ENCODE peak calls at places on chromosomes 6 and 20, in five cellular contexts. G is left lung, Q is choroid plexus epithelial cell, S is GM12865, B is fibroblast of lung. P is an unnamed sample.
A peak's percentile ranks its signal among the peaks of the same experiment; 100 is the strongest.

GRCh38 chr6:122758927-122759334 is 20.6 kb upstream of the FABP7 start:
- DNase-seq in G (no peak), Q (no peak), S (peak; percentile 26), B (no peak), P (no peak)

GRCh38 chr6:115091461-115091860 is 748.6 kb upstream of the HS3ST5 start:
- DNase-seq in G (no peak), Q (peak; percentile 0), S (no peak), B (no peak), P (no peak)

GRCh38 chr6:16472349-16473069 is 234.1 kb downstream of the GMPR start:
- DNase-seq in G (no peak), Q (peak; percentile 76), S (peak; percentile 46), B (peak; percentile 89), P (no peak)

GRCh38 chr6:168309183-168309582 is 10.4 kb downstream of the DACT2 start:
- DNase-seq in G (no peak), Q (no peak), S (no peak), B (no peak), P (no peak)

GRCh38 chr6:138211601-138212000 is 6.7 kb downstream of the PBOV1 start:
- DNase-seq in G (no peak), Q (no peak), S (no peak), B (no peak), P (no peak)

GRCh38 chr6:110529907-110530306 is 53.5 kb upstream of the SLC22A16 start:
- DNase-seq in G (no peak), Q (peak; percentile 42), S (no peak), B (peak; percentile 28), P (no peak)

GRCh38 chr6:1136415-1136774 is 175.5 kb upstream of the FOXQ1 start:
- DNase-seq in G (no peak), Q (peak; percentile 77), S (no peak), B (peak; percentile 88), P (no peak)

GRCh38 chr6:109311481-109311880 is 70.8 kb downstream of the CD164 start:
- DNase-seq in G (no peak), Q (no peak), S (no peak), B (no peak), P (no peak)

GRCh38 chr6:76351275-76351674 is 278.8 kb upstream of the IMPG1 start:
- DNase-seq in G (no peak), Q (no peak), S (peak; percentile 11), B (no peak), P (peak; percentile 14)

GRCh38 chr20:22617160-22617559 is 32.8 kb upstream of the FOXA2 start:
- DNase-seq in G (peak; percentile 57), Q (no peak), S (no peak), B (no peak), P (no peak)

DNA sequence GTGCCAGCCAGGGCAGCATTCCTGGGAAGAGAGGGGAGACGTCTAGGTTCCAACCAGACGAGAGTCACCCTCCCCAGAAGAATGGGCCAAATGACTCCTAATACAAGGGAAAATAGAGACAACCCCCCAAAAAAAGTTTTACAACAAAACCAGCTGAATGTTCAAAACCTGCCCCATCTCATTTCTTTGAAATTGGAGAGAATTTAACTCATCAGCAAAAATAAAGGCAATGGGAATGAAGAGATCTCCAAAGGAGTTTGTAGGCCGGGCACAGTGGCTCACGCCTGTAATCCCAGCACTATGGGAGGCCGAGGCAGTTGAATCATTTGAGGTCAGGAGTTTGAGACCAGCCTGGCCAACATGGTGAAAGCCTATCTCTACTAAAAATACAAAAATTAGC is 9.7 kb upstream of the EMILIN3 start:
- DNase-seq in G (no peak), Q (no peak), S (no peak), B (no peak), P (no peak)
- H3K4me3 ChIP-seq in G (no peak overlapping the region), Q (no peak overlapping the region), S (no peak overlapping the region), B (no peak overlapping the region), P (no peak overlapping the region)

DNA sequence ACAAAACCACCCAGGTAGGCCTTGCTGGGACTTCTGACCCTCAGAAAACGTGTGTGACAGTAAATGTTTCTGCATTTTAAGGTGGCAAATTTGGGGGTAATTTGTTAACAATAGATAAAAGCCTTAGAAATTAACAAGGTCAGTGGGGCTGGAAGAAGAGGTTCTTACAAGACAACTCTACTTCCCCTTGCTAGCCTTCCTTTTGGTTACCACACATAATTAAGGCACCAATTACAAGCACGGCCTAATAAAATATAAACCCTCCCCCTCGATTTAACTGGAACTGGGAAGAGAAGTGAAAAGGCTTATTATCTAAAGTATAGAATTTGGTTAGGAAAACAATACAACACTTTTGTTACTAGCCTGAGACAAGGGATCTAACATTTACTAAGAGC is 38.9 kb downstream of the ELOVL5 start:
- DNase-seq in G (no peak), Q (no peak), S (no peak), B (no peak), P (no peak)
- H3K4me3 ChIP-seq in G (no peak overlapping the region), Q (no peak overlapping the region), S (no peak overlapping the region), B (no peak overlapping the region), P (peak overlapping the region; percentile 55)

GRCh38 chr6:163459007-163459406 is 44.5 kb downstream of the QKI start:
- DNase-seq in G (no peak), Q (no peak), S (no peak), B (no peak), P (no peak)
- H3K4me3 ChIP-seq in G (no peak overlapping the region), Q (no peak overlapping the region), S (no peak overlapping the region), B (no peak overlapping the region), P (no peak overlapping the region)

GRCh38 chr6:35214869-35215664 is 1.3 kb downstream of the SCUBE3 start:
- DNase-seq in G (no peak), Q (no peak), S (no peak), B (no peak), P (no peak)
- H3K4me3 ChIP-seq in G (no peak overlapping the region), Q (peak overlapping the region; percentile 60), S (no peak overlapping the region), B (peak overlapping the region; percentile 60), P (no peak overlapping the region)

DNA sequence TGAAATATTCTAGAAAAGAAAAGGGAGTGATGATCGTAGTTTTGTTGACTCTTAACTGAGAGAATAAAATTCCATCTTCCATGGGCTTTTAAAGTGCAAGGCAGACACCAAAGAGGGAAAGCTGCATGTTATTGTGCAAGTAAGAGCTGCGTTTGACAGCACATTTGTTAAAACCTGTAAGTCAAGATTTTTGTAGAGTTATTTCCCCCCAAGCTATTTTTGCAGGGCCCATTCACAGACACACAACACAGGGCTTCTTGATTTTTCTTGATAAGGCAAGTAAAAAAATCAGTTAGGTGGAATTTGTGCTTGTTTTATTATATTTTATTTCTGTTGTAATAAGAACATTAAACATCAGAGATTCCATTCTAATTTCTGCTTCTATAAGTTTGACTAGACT is 13.8 kb downstream of the CFAP206 start:
- DNase-seq in G (no peak), Q (no peak), S (no peak), B (no peak), P (no peak)
- H3K4me3 ChIP-seq in G (no peak overlapping the region), Q (no peak overlapping the region), S (no peak overlapping the region), B (no peak overlapping the region), P (no peak overlapping the region)

DNA sequence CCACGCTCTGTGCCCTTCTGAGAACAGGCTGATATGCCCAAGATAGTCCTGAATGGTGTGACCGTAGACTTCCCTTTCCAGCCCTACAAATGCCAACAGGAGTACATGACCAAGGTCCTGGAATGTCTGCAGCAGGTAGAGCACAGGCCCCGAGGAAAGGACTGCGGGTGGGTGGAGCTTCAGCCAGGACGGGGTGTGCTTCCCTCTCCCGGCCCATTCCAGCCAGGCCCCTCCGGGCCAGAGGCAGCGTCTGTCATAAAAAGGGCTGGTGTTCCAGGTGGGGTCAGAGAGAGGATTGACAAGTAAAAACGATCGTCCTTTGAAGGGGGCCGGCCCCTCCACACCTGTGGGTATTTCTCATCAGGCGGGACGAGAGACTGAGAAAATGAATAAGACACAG is 1.3 kb downstream of the RTEL1 start:
- DNase-seq in G (no peak), Q (no peak), S (no peak), B (no peak), P (no peak)
- H3K4me3 ChIP-seq in G (peak overlapping the region; percentile 82), Q (peak overlapping the region; percentile 96), S (peak overlapping the region; percentile 77), B (peak overlapping the region; percentile 73), P (peak overlapping the region; percentile 97)

GRCh38 chr6:75201901-75202672 is 3.8 kb downstream of the COL12A1 start:
- DNase-seq in G (peak; percentile 49), Q (peak; percentile 55), S (no peak), B (peak; percentile 41), P (no peak)

GRCh38 chr6:75202676-75203131 is 3.1 kb downstream of the COL12A1 start:
- DNase-seq in G (no peak), Q (no peak), S (no peak), B (peak; percentile 40), P (no peak)

GRCh38 chr6:75204959-75205775 is 686 bp downstream of the COL12A1 start:
- DNase-seq in G (peak; percentile 64), Q (peak; percentile 84), S (no peak), B (peak; percentile 78), P (no peak)

GRCh38 chr6:75204222-75204958 is 1.5 kb downstream of the COL12A1 start:
- DNase-seq in G (peak; percentile 81), Q (peak; percentile 98), S (peak; percentile 58), B (peak; percentile 97), P (no peak)

DNA sequence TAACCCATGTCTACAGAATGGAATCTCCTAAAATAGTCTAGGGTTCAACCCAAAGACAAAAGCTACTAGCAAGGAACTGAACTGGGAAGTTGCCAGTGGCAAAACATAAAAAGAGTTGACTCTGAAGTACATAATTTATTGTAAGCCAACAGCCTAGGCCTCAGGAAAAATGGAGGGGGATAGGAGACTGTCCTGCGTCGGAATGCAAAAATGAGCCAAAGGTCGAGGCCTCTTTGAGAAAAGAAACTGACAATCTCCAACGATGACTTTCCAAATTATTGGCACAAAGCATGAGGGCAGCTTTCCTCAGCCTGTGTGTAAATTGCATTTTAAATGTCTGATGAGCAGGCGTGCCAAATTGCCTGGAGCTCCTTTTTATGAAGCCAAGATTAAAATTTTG is 2.1 kb downstream of the COL12A1 start:
- DNase-seq in G (no peak), Q (peak; percentile 47), S (no peak), B (peak; percentile 63), P (no peak)
- H3K4me3 ChIP-seq in G (peak overlapping the region; percentile 4), Q (peak overlapping the region; percentile 90), S (no peak overlapping the region), B (peak overlapping the region; percentile 87), P (no peak overlapping the region)

GRCh38 chr6:134177236-134177635 is 124.8 kb upstream of the SLC2A12 start:
- DNase-seq in G (no peak), Q (no peak), S (no peak), B (no peak), P (no peak)

GRCh38 chr6:134173936-134174789 is 121.7 kb upstream of the SLC2A12 start:
- DNase-seq in G (peak; percentile 82), Q (peak; percentile 92), S (peak; percentile 87), B (peak; percentile 92), P (peak; percentile 74)

GRCh38 chr6:134176283-134176975 is 124.0 kb upstream of the SLC2A12 start:
- DNase-seq in G (peak; percentile 66), Q (peak; percentile 73), S (no peak), B (peak; percentile 48), P (no peak)

GRCh38 chr6:134174790-134175531 is 122.5 kb upstream of the SLC2A12 start:
- DNase-seq in G (peak; percentile 95), Q (peak; percentile 96), S (peak; percentile 93), B (peak; percentile 90), P (peak; percentile 75)

DNA sequence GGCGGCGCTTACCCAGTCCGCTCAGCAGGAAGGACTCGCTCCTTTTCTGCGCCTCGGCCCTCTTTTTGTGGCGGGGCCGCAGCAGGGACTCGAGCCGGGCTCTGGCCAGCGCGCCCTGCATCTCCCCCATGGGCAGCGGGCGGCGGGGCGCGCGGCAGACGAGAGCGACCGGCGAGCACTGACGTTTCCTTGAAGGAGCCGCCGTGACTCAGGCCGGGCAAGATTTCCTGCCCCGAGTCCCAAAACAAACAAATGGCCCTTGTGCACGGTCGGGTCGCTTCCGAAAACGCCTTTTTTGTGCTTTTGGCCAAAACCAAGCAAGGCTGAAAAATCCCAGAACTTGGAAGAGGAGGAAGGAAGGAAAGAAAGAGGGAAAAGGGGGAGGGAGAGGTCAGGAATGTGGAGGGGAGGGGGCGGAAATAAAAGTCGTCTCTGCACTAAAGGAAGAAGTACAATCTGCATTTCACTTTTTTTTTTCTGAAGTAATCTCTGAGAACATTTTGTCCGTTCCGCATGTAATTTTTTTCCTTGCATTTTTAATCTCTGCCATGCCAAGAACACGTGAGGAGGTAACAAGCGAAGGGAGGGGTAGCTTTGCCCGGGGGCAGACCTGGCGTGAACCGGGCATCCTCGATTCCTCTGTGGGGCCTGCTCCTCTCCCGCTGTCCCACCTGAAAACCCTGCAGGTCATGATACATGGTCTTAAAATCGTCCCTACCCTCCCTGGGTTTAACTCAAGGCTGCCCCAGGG is 123.3 kb upstream of the SLC2A12 start:
- DNase-seq in G (peak; percentile 74), Q (peak; percentile 72), S (peak; percentile 61), B (peak; percentile 74), P (no peak)
- H3K4me3 ChIP-seq in G (peak overlapping the region; percentile 69), Q (peak overlapping the region; percentile 73), S (peak overlapping the region; percentile 84), B (peak overlapping the region; percentile 97), P (peak overlapping the region; percentile 61)